ENCODE peak calls at places on chromosomes 6 and 20, in four cellular contexts. One of them, this sample, is unnamed.

GRCh38 chr6:157047951-157048350 is 270.8 kb downstream of the ARID1B start:
- DNase-seq in HCT116: no peak
- DNase-seq in trophoblast cell: no peak
- DNase-seq in fibroblast of lung: peak; percentile 82
- DNase-seq in this sample: no peak

GRCh38 chr6:20266851-20267608 is 54.8 kb upstream of the MBOAT1 start:
- DNase-seq in fibroblast of lung: no peak
- DNase-seq in HCT116: peak; percentile 92
- DNase-seq in trophoblast cell: no peak
- DNase-seq in this sample: no peak

GRCh38 chr20:5932796-5933195 is 17.5 kb downstream of the TRMT6 start:
- DNase-seq in HCT116: no peak
- DNase-seq in fibroblast of lung: no peak
- DNase-seq in trophoblast cell: no peak
- DNase-seq in this sample: no peak

GRCh38 chr20:21189761-21190523 is 64.1 kb downstream of the KIZ start:
- DNase-seq in HCT116: no peak
- DNase-seq in trophoblast cell: no peak
- DNase-seq in fibroblast of lung: no peak
- DNase-seq in this sample: no peak

GRCh38 chr20:39042279-39043150 is 80.4 kb downstream of the DHX35 start:
- DNase-seq in HCT116: no peak
- DNase-seq in trophoblast cell: peak; percentile 55
- DNase-seq in fibroblast of lung: no peak
- DNase-seq in this sample: peak; percentile 76

GRCh38 chr20:63411151-63411897 is 50.2 kb upstream of the CHRNA4 start:
- DNase-seq in fibroblast of lung: no peak
- DNase-seq in trophoblast cell: no peak
- DNase-seq in HCT116: no peak
- DNase-seq in this sample: no peak

GRCh38 chr6:80541886-80542285 is 435.4 kb downstream of the BCKDHB start:
- DNase-seq in trophoblast cell: no peak
- DNase-seq in HCT116: no peak
- DNase-seq in fibroblast of lung: no peak
- DNase-seq in this sample: no peak

GRCh38 chr6:13767121-13767794 is 47.1 kb downstream of the MCUR1 start:
- DNase-seq in HCT116: no peak
- DNase-seq in fibroblast of lung: peak; percentile 46
- DNase-seq in trophoblast cell: no peak
- DNase-seq in this sample: peak; percentile 32

GRCh38 chr6:34178361-34179105 is 32.6 kb upstream of the GRM4 start:
- DNase-seq in HCT116: no peak
- DNase-seq in trophoblast cell: no peak
- DNase-seq in fibroblast of lung: no peak
- DNase-seq in this sample: no peak

GRCh38 chr6:157592980-157593379 is 212.0 kb downstream of the ZDHHC14 start:
- DNase-seq in fibroblast of lung: no peak
- DNase-seq in HCT116: no peak
- DNase-seq in trophoblast cell: no peak
- DNase-seq in this sample: no peak

GRCh38 chr6:45922728-45923351 is 92.8 kb downstream of the CLIC5 start:
- DNase-seq in fibroblast of lung: peak; percentile 85
- DNase-seq in trophoblast cell: peak; percentile 35
- DNase-seq in HCT116: peak; percentile 52
- DNase-seq in this sample: peak; percentile 59

GRCh38 chr6:72551470-72551869 is 70.4 kb upstream of the KCNQ5 start:
- DNase-seq in trophoblast cell: no peak
- DNase-seq in fibroblast of lung: no peak
- DNase-seq in HCT116: no peak
- DNase-seq in this sample: no peak

GRCh38 chr6:170093658-170094596 is 197.0 kb downstream of the DLL1 start:
- DNase-seq in trophoblast cell: no peak
- DNase-seq in fibroblast of lung: no peak
- DNase-seq in HCT116: no peak
- DNase-seq in this sample: no peak

GRCh38 chr6:27757307-27757706 is 154.9 kb downstream of the OR2B2 start:
- DNase-seq in HCT116: no peak
- DNase-seq in trophoblast cell: peak; percentile 19
- DNase-seq in fibroblast of lung: peak; percentile 11
- DNase-seq in this sample: no peak

GRCh38 chr6:153108320-153108719 is 22.8 kb downstream of the RGS17 start:
- DNase-seq in fibroblast of lung: peak; percentile 60
- DNase-seq in trophoblast cell: no peak
- DNase-seq in HCT116: no peak
- DNase-seq in this sample: no peak

GRCh38 chr6:43907312-43907711 is 137.3 kb downstream of the VEGFA start:
- DNase-seq in fibroblast of lung: no peak
- DNase-seq in trophoblast cell: no peak
- DNase-seq in HCT116: no peak
- DNase-seq in this sample: no peak

GRCh38 chr6:52820198-52820597 is 16.6 kb upstream of the GSTA1 start:
- DNase-seq in trophoblast cell: no peak
- DNase-seq in HCT116: no peak
- DNase-seq in fibroblast of lung: peak; percentile 48
- DNase-seq in this sample: peak; percentile 69

GRCh38 chr6:5108068-5108467 is 22.9 kb downstream of the PPP1R3G start:
- DNase-seq in fibroblast of lung: no peak
- DNase-seq in trophoblast cell: no peak
- DNase-seq in HCT116: no peak
- DNase-seq in this sample: no peak

GRCh38 chr6:24933868-24934401 is 1.8 kb downstream of the RIPOR2 start:
- DNase-seq in trophoblast cell: peak; percentile 52
- DNase-seq in HCT116: peak; percentile 57
- DNase-seq in fibroblast of lung: no peak
- DNase-seq in this sample: no peak

GRCh38 chr20:61236677-61237076 is 15.4 kb upstream of the CDH4 start:
- DNase-seq in fibroblast of lung: no peak
- DNase-seq in HCT116: no peak
- DNase-seq in trophoblast cell: no peak
- DNase-seq in this sample: no peak

GRCh38 chr6:44920952-44921491 is 407.1 kb upstream of the RUNX2 start:
- DNase-seq in trophoblast cell: no peak
- DNase-seq in fibroblast of lung: no peak
- DNase-seq in HCT116: no peak
- DNase-seq in this sample: peak; percentile 15

GRCh38 chr20:62651285-62652021 is 9.2 kb downstream of the SLCO4A1 start:
- DNase-seq in trophoblast cell: peak; percentile 57
- DNase-seq in HCT116: no peak
- DNase-seq in fibroblast of lung: peak; percentile 64
- DNase-seq in this sample: no peak

GRCh38 chr6:158718431-158719126 is 68.7 kb downstream of the SYTL3 start:
- DNase-seq in trophoblast cell: peak; percentile 89
- DNase-seq in HCT116: peak; percentile 77
- DNase-seq in fibroblast of lung: no peak
- DNase-seq in this sample: no peak

GRCh38 chr6:17115251-17116089 is 13.6 kb downstream of the STMND1 start:
- DNase-seq in trophoblast cell: peak; percentile 68
- DNase-seq in HCT116: peak; percentile 34
- DNase-seq in fibroblast of lung: peak; percentile 87
- DNase-seq in this sample: peak; percentile 95

GRCh38 chr20:1427457-1428054 is 34.7 kb upstream of the FKBP1A start:
- DNase-seq in fibroblast of lung: peak; percentile 58
- DNase-seq in HCT116: no peak
- DNase-seq in trophoblast cell: no peak
- DNase-seq in this sample: no peak

GRCh38 chr20:49585585-49586245 is 17.8 kb upstream of the PTGIS start:
- DNase-seq in fibroblast of lung: no peak
- DNase-seq in HCT116: no peak
- DNase-seq in trophoblast cell: no peak
- DNase-seq in this sample: no peak

GRCh38 chr20:14334306-14334930 is 3.0 kb downstream of the FLRT3 start:
- DNase-seq in HCT116: no peak
- DNase-seq in fibroblast of lung: peak; percentile 76
- DNase-seq in trophoblast cell: no peak
- DNase-seq in this sample: peak; percentile 18

GRCh38 chr6:108831104-108831503 is 17.1 kb upstream of the ARMC2 start:
- DNase-seq in trophoblast cell: no peak
- DNase-seq in HCT116: no peak
- DNase-seq in fibroblast of lung: no peak
- DNase-seq in this sample: no peak

DNA sequence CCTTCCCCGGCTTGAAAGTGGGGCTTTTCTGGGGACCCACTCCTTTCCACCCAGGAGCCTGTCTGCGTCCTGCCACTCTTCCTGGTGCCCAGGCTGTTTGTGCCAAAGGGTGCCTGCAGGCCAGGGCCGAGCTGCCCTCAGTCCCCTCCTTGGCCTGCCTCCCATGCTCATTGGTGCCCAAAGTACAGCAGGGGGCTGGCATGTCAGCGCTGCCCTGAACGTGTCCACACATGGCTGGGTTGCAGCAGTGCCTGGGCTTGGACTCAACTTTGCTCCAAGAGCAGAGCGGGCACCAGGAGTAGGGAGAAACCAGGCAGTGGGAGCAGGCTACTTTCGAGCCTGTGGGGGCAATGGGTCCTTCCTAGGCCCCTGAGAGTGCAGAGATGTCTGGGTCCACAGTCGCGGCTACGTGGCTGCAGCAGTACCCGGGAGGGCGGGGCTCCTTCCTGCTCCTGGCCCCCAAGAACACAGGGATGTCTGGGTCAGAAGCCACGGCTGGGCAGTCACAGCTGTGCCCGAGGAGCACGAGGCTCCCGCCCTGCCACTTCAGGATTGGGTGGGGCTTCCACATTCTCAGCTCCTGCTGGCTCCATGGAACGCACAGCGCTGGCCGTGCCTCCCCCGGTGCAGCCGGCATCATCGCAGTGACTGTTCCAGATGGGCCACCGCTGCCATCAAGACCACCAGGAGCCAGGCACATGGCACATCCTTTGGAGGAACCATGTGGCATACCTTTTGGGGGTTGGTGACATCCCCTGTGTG is 50.0 kb upstream of the CLDN20 start:
- DNase-seq in HCT116: no peak
- DNase-seq in fibroblast of lung: no peak
- DNase-seq in trophoblast cell: no peak
- DNase-seq in this sample: no peak
- H3K9ac ChIP-seq in HCT116: no peak overlapping the region
- H3K9ac ChIP-seq in fibroblast of lung: no peak overlapping the region
- H3K9ac ChIP-seq in trophoblast cell: no peak overlapping the region
- H3K9ac ChIP-seq in this sample: no peak overlapping the region

DNA sequence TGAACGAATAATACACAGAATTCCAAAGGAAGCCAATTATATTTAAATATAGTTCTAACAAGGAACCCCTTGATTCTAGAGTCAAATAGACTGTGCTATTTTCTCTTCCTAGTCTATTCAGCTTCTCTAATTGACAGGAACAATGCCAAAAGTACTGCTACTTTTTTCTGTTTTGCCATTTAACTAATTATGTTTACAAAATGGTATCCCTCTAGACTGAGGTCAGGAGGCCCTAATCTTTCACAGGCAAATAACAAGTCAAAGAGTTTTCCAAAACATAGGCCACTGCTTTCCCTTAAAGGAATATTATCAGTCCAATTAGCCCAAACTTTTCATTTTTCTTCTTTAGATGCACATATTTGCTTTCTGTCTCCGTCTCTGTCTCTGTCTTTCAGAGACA is 539.3 kb downstream of the RFPL4B start:
- DNase-seq in fibroblast of lung: no peak
- DNase-seq in HCT116: no peak
- DNase-seq in trophoblast cell: no peak
- DNase-seq in this sample: no peak
- H2AFZ ChIP-seq in fibroblast of lung: no peak overlapping the region
- H2AFZ ChIP-seq in HCT116: no peak overlapping the region
- H2AFZ ChIP-seq in trophoblast cell: no peak overlapping the region
- H2AFZ ChIP-seq in this sample: no peak overlapping the region

DNA sequence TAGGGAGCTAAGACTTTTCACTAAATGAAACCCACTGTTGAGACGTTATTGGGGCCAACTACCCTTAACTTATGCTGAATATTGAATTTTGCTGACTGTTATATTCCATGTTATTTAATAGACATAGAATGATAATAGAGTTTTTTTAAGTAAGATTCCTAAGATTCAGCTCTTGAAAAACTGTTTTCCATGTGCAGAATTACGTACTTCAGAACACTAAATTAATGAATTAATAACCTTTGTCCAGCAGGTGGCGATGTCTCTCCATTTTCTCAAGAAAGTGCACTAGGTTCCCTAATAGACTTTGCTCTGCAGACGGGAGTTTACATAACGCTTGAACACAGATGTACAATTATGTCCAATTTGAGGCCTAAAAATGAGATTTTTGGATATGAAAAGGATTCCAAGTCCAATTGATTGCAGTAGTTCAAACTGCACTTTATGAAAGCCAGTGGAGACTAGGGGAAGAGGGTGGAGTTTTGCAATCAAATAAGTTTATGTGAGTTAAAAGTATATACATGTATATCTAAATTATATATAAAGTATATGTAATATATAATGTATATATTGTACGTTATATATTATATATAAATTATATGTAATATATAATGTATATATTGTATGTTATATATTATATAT is 282.1 kb downstream of the UST start:
- DNase-seq in fibroblast of lung: peak; percentile 97
- DNase-seq in trophoblast cell: peak; percentile 53
- DNase-seq in HCT116: peak; percentile 88
- DNase-seq in this sample: peak; percentile 80
- H3K9ac ChIP-seq in fibroblast of lung: no peak overlapping the region
- H3K9ac ChIP-seq in trophoblast cell: no peak overlapping the region
- H3K9ac ChIP-seq in HCT116: no peak overlapping the region
- H3K9ac ChIP-seq in this sample: no peak overlapping the region

GRCh38 chr20:8536219-8536618 is 404.2 kb downstream of the PLCB1 start:
- DNase-seq in HCT116: no peak
- DNase-seq in fibroblast of lung: no peak
- DNase-seq in trophoblast cell: no peak
- DNase-seq in this sample: no peak
- H2AFZ ChIP-seq in HCT116: no peak overlapping the region
- H2AFZ ChIP-seq in fibroblast of lung: no peak overlapping the region
- H2AFZ ChIP-seq in trophoblast cell: no peak overlapping the region
- H2AFZ ChIP-seq in this sample: no peak overlapping the region

GRCh38 chr20:32359633-32360332 is 1.7 kb downstream of the ASXL1 start:
- DNase-seq in fibroblast of lung: peak; percentile 25
- DNase-seq in HCT116: no peak
- DNase-seq in trophoblast cell: peak; percentile 26
- DNase-seq in this sample: peak; percentile 32

GRCh38 chr20:32357869-32358631 is at the start of gene ASXL1:
- DNase-seq in fibroblast of lung: peak; percentile 96
- DNase-seq in trophoblast cell: peak; percentile 89
- DNase-seq in HCT116: peak; percentile 92
- DNase-seq in this sample: peak; percentile 92

GRCh38 chr20:32358632-32358882 is 426 bp downstream of the ASXL1 start:
- DNase-seq in fibroblast of lung: no peak
- DNase-seq in trophoblast cell: no peak
- DNase-seq in HCT116: no peak
- DNase-seq in this sample: no peak

GRCh38 chr20:32358883-32359632 is 927 bp downstream of the ASXL1 start:
- DNase-seq in fibroblast of lung: peak; percentile 65
- DNase-seq in trophoblast cell: peak; percentile 46
- DNase-seq in HCT116: no peak
- DNase-seq in this sample: peak; percentile 38

GRCh38 chr20:32360333-32360634 is 2.2 kb downstream of the ASXL1 start:
- DNase-seq in trophoblast cell: no peak
- DNase-seq in HCT116: no peak
- DNase-seq in fibroblast of lung: no peak
- DNase-seq in this sample: no peak
- H3K9ac ChIP-seq in trophoblast cell: no peak overlapping the region
- H3K9ac ChIP-seq in HCT116: no peak overlapping the region
- H3K9ac ChIP-seq in fibroblast of lung: no peak overlapping the region
- H3K9ac ChIP-seq in this sample: peak overlapping the region; percentile 90